ENCODE peak calls at places on chromosome 11, in eight cellular contexts. J is transverse colon, A is NB4, E is kidney, P is choroid plexus epithelial cell, K is fibroblast of lung, L is endodermal cell, R is cardiac fibroblast. S is an unnamed sample.
A peak's percentile ranks its signal among the peaks of the same experiment; 100 is the strongest.

GRCh38 chr11:123188508-123189165 is 6.4 kb downstream of the CLMP start:
- DNase-seq in J (no peak), A (no peak), E (no peak), P (peak; percentile 89), K (peak; percentile 97), L (no peak), R (peak; percentile 85), S (no peak)

GRCh38 chr11:45411221-45411946 is 125.2 kb upstream of the SYT13 start:
- DNase-seq in J (no peak), A (no peak), E (no peak), P (peak; percentile 33), K (peak; percentile 5), L (peak; percentile 84), R (peak; percentile 47), S (peak; percentile 40)

GRCh38 chr11:119223856-119224255 is 17.7 kb downstream of the CBL start:
- DNase-seq in J (no peak), A (no peak), E (no peak), P (peak; percentile 48), K (peak; percentile 28), L (no peak), R (no peak), S (no peak)

GRCh38 chr11:120714448-120714847 is 202.9 kb downstream of the GRIK4 start:
- DNase-seq in J (no peak), A (peak; percentile 12), E (no peak), P (peak; percentile 9), K (peak; percentile 18), L (no peak), R (no peak), S (no peak)

GRCh38 chr11:74701351-74701750 is 29.9 kb downstream of the CHRDL2 start:
- DNase-seq in J (no peak), A (peak; percentile 51), E (no peak), P (peak; percentile 41), K (no peak), L (peak; percentile 82), R (peak; percentile 15), S (no peak)

GRCh38 chr11:73004088-73004487 is 138.0 kb downstream of the FCHSD2 start:
- DNase-seq in J (no peak), A (no peak), E (no peak), P (no peak), K (no peak), L (no peak), R (no peak), S (no peak)

GRCh38 chr11:79708319-79708928 is 267.6 kb upstream of the TENM4 start:
- DNase-seq in J (peak; percentile 13), A (peak; percentile 62), E (no peak), P (peak; percentile 63), K (peak; percentile 73), L (peak; percentile 74), R (peak; percentile 43), S (no peak)

GRCh38 chr11:70535191-70535971 is 137.1 kb downstream of the CTTN start:
- DNase-seq in J (no peak), A (no peak), E (peak; percentile 57), P (no peak), K (no peak), L (no peak), R (no peak), S (no peak)

GRCh38 chr11:34405079-34405858 is 33.5 kb upstream of the CAT start:
- DNase-seq in J (no peak), A (peak; percentile 30), E (no peak), P (no peak), K (peak; percentile 45), L (no peak), R (peak; percentile 14), S (no peak)

GRCh38 chr11:116413861-116414260 is 358.9 kb downstream of the BUD13 start:
- DNase-seq in J (no peak), A (no peak), E (no peak), P (no peak), K (no peak), L (peak; percentile 54), R (no peak), S (no peak)

GRCh38 chr11:849951-850776 is 7.5 kb downstream of the TSPAN4 start:
- DNase-seq in J (no peak), A (no peak), E (no peak), P (no peak), K (no peak), L (peak; percentile 74), R (no peak), S (no peak)

GRCh38 chr11:132402056-132402684 is 1031.8 kb downstream of the NTM start:
- DNase-seq in J (peak; percentile 19), A (peak; percentile 31), E (no peak), P (peak; percentile 72), K (peak; percentile 6), L (peak; percentile 89), R (peak; percentile 38), S (no peak)

GRCh38 chr11:12187399-12187798 is 77.0 kb downstream of the MICAL2 start:
- DNase-seq in J (no peak), A (no peak), E (no peak), P (no peak), K (no peak), L (no peak), R (peak; percentile 50), S (no peak)

GRCh38 chr11:99020324-99021225 is at the start of gene CNTN5:
- DNase-seq in J (peak; percentile 13), A (peak; percentile 3), E (peak; percentile 79), P (peak; percentile 63), K (peak; percentile 42), L (peak; percentile 90), R (peak; percentile 46), S (peak; percentile 73)

GRCh38 chr11:11074686-11075370 is 217.0 kb upstream of the ZBED5 start:
- DNase-seq in J (no peak), A (no peak), E (no peak), P (no peak), K (no peak), L (no peak), R (no peak), S (no peak)

GRCh38 chr11:129930306-129930705 is 34.9 kb upstream of the NFRKB start:
- DNase-seq in J (no peak), A (no peak), E (no peak), P (peak; percentile 56), K (no peak), L (no peak), R (no peak), S (no peak)

GRCh38 chr11:131064373-131064991 is 148.2 kb upstream of the SNX19 start:
- DNase-seq in J (peak; percentile 25), A (peak; percentile 73), E (peak; percentile 77), P (peak; percentile 78), K (peak; percentile 69), L (peak; percentile 95), R (peak; percentile 70), S (no peak)

GRCh38 chr11:48109046-48109666 is 107.5 kb upstream of the OR4B1 start:
- DNase-seq in J (no peak), A (peak; percentile 75), E (no peak), P (peak; percentile 80), K (peak; percentile 70), L (no peak), R (peak; percentile 74), S (peak; percentile 31)
- H3K4me3 ChIP-seq in J (no peak overlapping the region), A (no peak overlapping the region), E (no peak overlapping the region), P (no peak overlapping the region), K (no peak overlapping the region), L (no peak overlapping the region), R (no peak overlapping the region), S (peak overlapping the region; percentile 58)

DNA sequence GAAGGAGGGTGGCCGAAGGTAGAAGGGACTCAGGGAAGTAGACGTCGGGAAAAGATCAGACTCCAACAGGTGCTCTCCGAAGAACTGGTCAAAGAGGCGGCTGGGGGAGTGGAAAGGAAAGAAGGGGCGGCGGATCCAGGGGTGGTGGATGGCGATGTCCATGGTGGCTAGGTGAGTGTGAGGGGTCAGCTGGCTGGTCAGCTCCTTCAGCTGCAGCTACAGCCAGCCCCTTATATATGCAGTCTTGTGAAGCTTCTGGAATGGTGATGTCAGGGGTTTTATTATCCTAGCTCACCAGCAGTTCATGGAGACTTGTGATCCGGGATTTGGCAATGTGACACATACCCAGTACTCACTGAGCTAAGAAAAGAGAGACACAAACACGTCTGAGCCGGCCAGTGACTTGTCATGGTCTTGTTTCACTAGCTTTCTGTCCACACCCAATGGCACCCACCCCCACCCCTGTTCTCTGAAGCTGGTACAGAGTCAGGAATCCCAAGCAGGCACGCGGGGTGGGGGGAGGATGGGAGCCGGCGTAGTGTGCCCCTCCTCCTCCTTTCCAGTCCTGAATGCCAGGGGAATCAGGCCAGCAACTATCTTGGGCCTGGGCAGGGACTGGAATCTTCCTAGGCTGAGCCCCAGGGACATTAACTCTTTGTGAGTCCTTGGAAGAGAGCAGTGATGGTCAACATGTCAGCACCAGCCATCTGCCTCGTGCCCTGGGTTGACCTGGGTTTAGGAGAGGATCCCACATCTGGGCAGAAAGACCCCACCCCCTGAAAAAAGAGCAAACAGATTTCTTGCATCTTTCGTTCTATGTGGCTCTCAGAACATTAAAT is at the start of gene CRYAB:
- DNase-seq in J (peak; percentile 68), A (no peak), E (peak; percentile 97), P (peak; percentile 69), K (peak; percentile 78), L (peak; percentile 65), R (peak; percentile 92), S (peak; percentile 99)
- H3K4me3 ChIP-seq in J (peak within 1 kb of the TSS; percentile 48), A (no peak within 1 kb of the TSS), E (peak within 1 kb of the TSS; percentile 56), P (peak within 1 kb of the TSS; percentile 41), K (no peak within 1 kb of the TSS), L (no peak within 1 kb of the TSS), R (peak within 1 kb of the TSS; percentile 43), S (peak within 1 kb of the TSS; percentile 79)

GRCh38 chr11:128328955-128329551 is 258.3 kb downstream of the ETS1 start:
- DNase-seq in J (no peak), A (no peak), E (peak; percentile 79), P (no peak), K (no peak), L (no peak), R (peak; percentile 90), S (no peak)

GRCh38 chr11:128324051-128324481 is 263.3 kb downstream of the ETS1 start:
- DNase-seq in J (no peak), A (no peak), E (no peak), P (no peak), K (no peak), L (no peak), R (no peak), S (no peak)

GRCh38 chr11:128327274-128327673 is 260.1 kb downstream of the ETS1 start:
- DNase-seq in J (no peak), A (no peak), E (no peak), P (no peak), K (no peak), L (no peak), R (no peak), S (no peak)

GRCh38 chr11:128324531-128325141 is 262.7 kb downstream of the ETS1 start:
- DNase-seq in J (peak; percentile 43), A (no peak), E (no peak), P (no peak), K (no peak), L (no peak), R (no peak), S (no peak)

GRCh38 chr11:128326791-128327190 is 260.6 kb downstream of the ETS1 start:
- DNase-seq in J (no peak), A (no peak), E (no peak), P (no peak), K (no peak), L (no peak), R (no peak), S (no peak)
- H3K4me3 ChIP-seq in J (no peak overlapping the region), A (no peak overlapping the region), E (no peak overlapping the region), P (no peak overlapping the region), K (no peak overlapping the region), L (no peak overlapping the region), R (no peak overlapping the region), S (no peak overlapping the region)

DNA sequence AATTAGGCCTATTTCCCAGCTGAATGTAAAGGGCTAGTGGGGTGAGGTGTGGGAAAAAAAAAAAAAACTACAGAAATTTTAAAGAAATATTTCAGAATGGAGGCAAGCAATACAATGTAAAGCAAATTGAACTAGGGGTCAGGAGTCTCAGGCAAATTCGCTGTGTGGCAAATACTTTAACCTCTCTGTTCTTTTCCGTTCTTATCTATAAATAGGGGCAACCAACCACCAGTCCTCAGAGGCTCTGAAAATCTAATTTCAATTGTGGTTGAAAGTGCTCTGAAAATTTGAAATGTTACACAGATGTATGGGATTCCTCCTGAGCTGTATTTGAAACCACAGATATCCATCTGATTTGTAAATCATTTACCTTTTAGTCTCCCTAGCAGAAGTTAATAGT is 6.4 kb downstream of the MPPED2 start:
- DNase-seq in J (no peak), A (no peak), E (no peak), P (no peak), K (no peak), L (no peak), R (no peak), S (no peak)
- H3K4me3 ChIP-seq in J (no peak overlapping the region), A (no peak overlapping the region), E (no peak overlapping the region), P (no peak overlapping the region), K (no peak overlapping the region), L (no peak overlapping the region), R (no peak overlapping the region), S (no peak overlapping the region)